ENCODE peak calls at places on chromosomes 13 and 19, in five cellular contexts. N, F, P, U and R are unnamed samples. For H3K4me1, the result is how much of the 10 kb centered on the place peaks cover.

GRCh38 chr13:98768522-98768921 is 16.1 kb upstream of the SLC15A1 start:
- DNase-seq in F (no peak), P (no peak), U (no peak), N (no peak), R (no peak)

GRCh38 chr13:112875627-112876026 is 93.4 kb upstream of the MCF2L start:
- DNase-seq in N (no peak), P (no peak), U (no peak), F (no peak), R (no peak)

GRCh38 chr19:2479556-2480194 is 3.7 kb downstream of the GADD45B start:
- DNase-seq in P (no peak), U (no peak), F (no peak), N (no peak), R (no peak)

GRCh38 chr19:46748325-46749109 is 2.3 kb upstream of the STRN4 start:
- DNase-seq in U (peak), N (peak), P (peak), F (no peak), R (peak)

GRCh38 chr13:92054389-92054788 is 656.0 kb downstream of the GPC5 start:
- DNase-seq in U (peak), N (no peak), F (no peak), P (no peak), R (no peak)

GRCh38 chr13:75836441-75836840 is 200.3 kb downstream of the LMO7 start:
- DNase-seq in N (peak), P (no peak), U (no peak), F (no peak), R (no peak)

GRCh38 chr19:2476451-2477140 is 669 bp downstream of the GADD45B start:
- DNase-seq in F (no peak), P (peak), U (no peak), N (peak), R (peak)

GRCh38 chr19:10120538-10121198 is 969 bp upstream of the EIF3G start:
- DNase-seq in P (no peak), F (no peak), U (no peak), N (no peak), R (no peak)

GRCh38 chr19:13037161-13037560 is 41.9 kb downstream of the NFIX start:
- DNase-seq in N (no peak), U (no peak), P (no peak), F (no peak), R (no peak)

GRCh38 chr19:31304877-31305312 is 44.3 kb downstream of the TSHZ3 start:
- DNase-seq in P (no peak), F (no peak), N (no peak), U (no peak), R (no peak)

GRCh38 chr13:85166891-85167290 is 632.3 kb downstream of the SLITRK6 start:
- DNase-seq in N (no peak), U (no peak), F (no peak), P (no peak), R (no peak)

GRCh38 chr13:27120811-27121210 is 50.8 kb downstream of the USP12 start:
- DNase-seq in F (no peak), U (no peak), N (no peak), P (no peak), R (no peak)

GRCh38 chr19:29622191-29623070 is 16.3 kb downstream of the POP4 start:
- DNase-seq in F (no peak), N (no peak), U (no peak), P (no peak), R (no peak)

GRCh38 chr13:38418286-38418685 is 68.6 kb downstream of the UFM1 start:
- DNase-seq in N (no peak), U (no peak), F (no peak), P (no peak), R (no peak)

GRCh38 chr19:37218592-37218935 is 550 bp downstream of the ZNF383 start:
- DNase-seq in F (peak), P (no peak), U (no peak), N (no peak), R (no peak)

GRCh38 chr19:44640518-44640917 is 3.2 kb upstream of the PVR start:
- DNase-seq in U (no peak), P (no peak), F (no peak), N (no peak), R (no peak)

GRCh38 chr13:110775576-110775975 is 62.1 kb downstream of the ING1 start:
- DNase-seq in P (no peak), U (no peak), N (no peak), F (no peak), R (no peak)

GRCh38 chr19:42683917-42684513 is 56.3 kb downstream of the PSG3 start:
- DNase-seq in N (peak), F (no peak), U (peak), P (peak), R (no peak)

GRCh38 chr19:2805261-2805900 is 14.3 kb upstream of the ZNF554 start:
- DNase-seq in U (no peak), P (no peak), N (no peak), F (no peak), R (no peak)

GRCh38 chr19:31518216-31518615 is 169.0 kb upstream of the TSHZ3 start:
- DNase-seq in U (no peak), P (no peak), N (no peak), F (no peak), R (no peak)

GRCh38 chr19:49689133-49690072 is at the start of gene ADM5:
- DNase-seq in P (no peak), N (peak), F (no peak), U (no peak), R (no peak)

GRCh38 chr13:82688400-82688999 is 1193.8 kb downstream of the SLITRK1 start:
- DNase-seq in P (no peak), N (no peak), F (no peak), U (no peak), R (no peak)

GRCh38 chr19:34176581-34176980 is 4.3 kb downstream of the LSM14A start:
- DNase-seq in U (no peak), P (no peak), F (no peak), N (no peak), R (no peak)
- H3K4me1 ChIP-seq in U (half or more), P (under half), F (under half), N (under half), R (under half)

GRCh38 chr13:32314271-32314967 is 744 bp downstream of the ZAR1L start:
- DNase-seq in P (no peak), N (no peak), U (no peak), F (no peak), R (no peak)

GRCh38 chr13:32315255-32316029 is at the start of the genes BRCA2 and ZAR1L:
- DNase-seq in P (peak), N (peak), F (peak), U (peak), R (peak)

GRCh38 chr13:32314968-32315254 is 252 bp downstream of the ZAR1L start:
- DNase-seq in N (peak), U (peak), P (peak), F (no peak), R (no peak)

GRCh38 chr13:32316476-32316875 is 1.2 kb downstream of the BRCA2 start:
- DNase-seq in U (no peak), F (no peak), P (no peak), N (no peak), R (no peak)

DNA sequence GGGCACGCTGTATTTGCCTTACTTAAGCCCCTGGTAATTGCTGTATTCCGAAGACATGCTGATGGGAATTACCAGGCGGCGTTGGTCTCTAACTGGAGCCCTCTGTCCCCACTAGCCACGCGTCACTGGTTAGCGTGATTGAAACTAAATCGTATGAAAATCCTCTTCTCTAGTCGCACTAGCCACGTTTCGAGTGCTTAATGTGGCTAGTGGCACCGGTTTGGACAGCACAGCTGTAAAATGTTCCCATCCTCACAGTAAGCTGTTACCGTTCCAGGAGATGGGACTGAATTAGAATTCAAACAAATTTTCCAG is 679 bp downstream of the BRCA2 start:
- DNase-seq in P (no peak), U (no peak), N (no peak), F (peak), R (no peak)
- TF ChIP-seq CREB1 in P (no peak), U (peak), N (no peak), F (peak), R (peak)

GRCh38 chr19:48651682-48652046 is 5.7 kb upstream of the CA11 start:
- DNase-seq in P (no peak), F (no peak), U (no peak), N (no peak), R (no peak)
- H3K4me1 ChIP-seq in P (under half), F (under half), U (under half), N (under half), R (under half)

DNA sequence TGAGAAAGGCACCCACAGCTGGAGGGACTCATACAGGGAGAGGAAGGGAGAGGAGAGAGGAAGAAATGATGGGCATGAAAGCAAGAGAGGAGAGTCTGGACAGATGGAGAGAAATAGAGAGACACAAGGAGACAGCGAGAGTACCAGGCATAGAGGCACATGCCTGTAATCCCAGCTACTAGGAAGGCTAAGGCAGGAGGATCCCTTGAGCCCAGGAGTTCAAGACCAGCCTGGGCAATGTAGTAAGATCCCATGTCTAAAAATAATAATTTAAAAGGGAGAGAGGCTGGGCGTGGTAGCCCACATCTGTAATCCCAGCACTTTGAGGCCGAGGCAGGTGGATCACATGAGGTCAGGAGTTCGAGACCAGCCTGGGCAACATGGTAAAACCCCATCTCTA is 9.3 kb downstream of the UNC13A start:
- DNase-seq in P (no peak), N (no peak), U (no peak), F (no peak), R (no peak)
- TF ChIP-seq CREB1 in P (no peak), N (no peak), U (no peak), F (no peak), R (no peak)

DNA sequence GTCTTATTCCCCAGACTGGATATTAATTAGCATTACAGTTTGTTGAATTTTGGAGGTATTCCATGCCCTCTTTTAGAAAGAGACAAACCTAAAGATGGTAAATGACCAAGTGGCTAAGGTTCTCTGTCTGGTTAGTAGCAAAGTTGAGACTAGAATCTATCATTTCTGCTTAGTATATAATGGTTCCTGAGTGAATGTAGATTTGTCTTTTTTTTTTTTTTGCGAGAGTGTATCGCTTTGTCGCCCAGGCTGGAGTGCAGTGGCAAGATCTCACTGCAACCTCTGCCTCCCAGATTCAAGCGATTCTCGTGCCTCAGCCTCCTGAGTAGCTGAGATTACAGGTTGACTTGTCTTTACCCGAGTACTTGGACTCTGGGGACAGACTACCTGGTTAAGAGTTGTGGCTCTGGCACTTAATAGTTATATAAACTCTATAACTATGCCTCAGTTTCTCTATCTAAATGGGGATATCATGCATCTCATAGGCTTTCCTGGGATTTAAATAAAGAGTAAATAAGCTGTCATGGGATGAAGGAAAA is 2.7 kb downstream of the NAA16 start:
- DNase-seq in U (no peak), N (no peak), P (no peak), F (no peak), R (no peak)
- H3K4me1 ChIP-seq in U (half or more), N (under half), P (under half), F (under half), R (under half)

DNA sequence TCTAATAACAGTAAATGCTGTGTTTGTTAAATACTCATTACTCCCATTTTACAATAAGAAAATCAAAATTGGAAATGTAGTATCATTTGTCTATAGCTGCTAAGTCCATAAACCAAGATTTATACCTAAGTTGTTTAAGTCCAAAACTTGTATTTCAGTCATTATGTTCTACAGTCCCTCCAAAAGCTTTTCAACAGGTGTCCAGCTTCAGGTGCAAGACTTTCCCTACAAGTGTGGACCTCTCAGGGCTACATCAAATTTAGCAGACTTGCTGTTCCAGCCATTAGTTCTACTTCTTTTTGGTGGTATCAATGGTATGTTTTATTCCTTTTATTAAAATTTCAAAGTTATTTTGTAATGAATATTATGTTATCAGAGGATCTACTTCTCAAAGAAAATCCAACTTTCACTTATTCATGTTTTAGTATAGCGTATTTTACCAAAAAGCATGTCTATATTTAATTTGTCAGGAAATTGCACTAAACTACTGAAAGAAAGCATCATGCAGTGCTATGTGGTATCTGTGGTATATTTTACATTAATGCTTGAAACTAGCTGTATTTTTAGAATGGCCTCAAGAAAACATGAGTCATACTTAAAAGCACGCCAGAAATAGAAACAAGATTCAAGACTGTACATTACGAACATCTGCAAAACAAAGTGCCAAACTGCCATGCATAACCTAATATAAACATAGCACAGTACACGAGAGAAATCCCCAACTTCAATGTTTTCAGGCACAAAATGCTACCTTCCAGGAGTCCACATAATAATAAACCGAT is 44.5 kb downstream of the VWA8 start:
- DNase-seq in U (no peak), P (no peak), N (no peak), F (peak), R (no peak)
- TF ChIP-seq CREB1 in U (no peak), P (no peak), N (no peak), F (peak), R (no peak)

GRCh38 chr13:30735025-30735967 is at the start of gene ALOX5AP:
- DNase-seq in N (no peak), U (no peak), F (peak), P (no peak), R (no peak)
- H3K4me1 ChIP-seq in N (under half), U (under half), F (under half), P (under half), R (under half)